ENCODE peak calls at places on chromosomes 13 and 19, in six cellular contexts. T, L, Q, E, B and P are unnamed samples.

GRCh38 chr13:113457510-113457909 is 4.2 kb upstream of the ADPRHL1 start:
- DNase-seq in Q (peak), E (no peak), B (no peak), L (no peak), T (no peak), P (no peak)

GRCh38 chr13:32426981-32427851 is 714 bp downstream of the N4BP2L1 start:
- DNase-seq in L (peak), T (no peak), B (no peak), E (no peak), Q (peak), P (peak)

GRCh38 chr13:29800687-29801086 is 49.7 kb downstream of the UBL3 start:
- DNase-seq in L (no peak), T (no peak), E (no peak), B (no peak), Q (peak), P (no peak)

GRCh38 chr19:58406818-58407657 is 1.4 kb upstream of the ZNF584 start:
- DNase-seq in Q (no peak), B (no peak), E (no peak), L (no peak), T (no peak), P (no peak)

GRCh38 chr19:21697171-21697570 is 70.2 kb downstream of the ZNF100 start:
- DNase-seq in Q (no peak), E (no peak), T (no peak), L (no peak), B (no peak), P (no peak)

GRCh38 chr19:33295621-33296472 is 6.5 kb downstream of the CEBPA start:
- DNase-seq in B (no peak), Q (no peak), E (no peak), L (no peak), T (no peak), P (no peak)

GRCh38 chr19:39154626-39155100 is 29.1 kb downstream of the PAK4 start:
- DNase-seq in B (no peak), L (no peak), E (no peak), Q (peak), T (no peak), P (no peak)

GRCh38 chr19:15173746-15174404 is 26.9 kb downstream of the NOTCH3 start:
- DNase-seq in L (no peak), Q (peak), E (no peak), T (no peak), B (no peak), P (no peak)

GRCh38 chr13:30400376-30400775 is 21.9 kb upstream of the UBE2L5 start:
- DNase-seq in E (no peak), B (no peak), T (no peak), Q (no peak), L (no peak), P (no peak)

GRCh38 chr19:16778796-16779411 is 50.3 kb upstream of the SIN3B start:
- DNase-seq in B (no peak), Q (peak), L (no peak), T (no peak), E (peak), P (peak)

GRCh38 chr13:56216221-56216620 is 924.5 kb upstream of the PRR20A start:
- DNase-seq in T (no peak), E (no peak), L (no peak), Q (no peak), B (no peak), P (no peak)

GRCh38 chr13:44306401-44307192 is 67.0 kb upstream of the SERP2 start:
- DNase-seq in L (no peak), E (peak), B (no peak), Q (peak), T (peak), P (no peak)

GRCh38 chr19:952680-953500 is 27.1 kb downstream of the ARID3A start:
- DNase-seq in L (peak), E (no peak), T (no peak), B (no peak), Q (peak), P (no peak)

GRCh38 chr13:94641432-94641941 is 39.8 kb downstream of the GPR180 start:
- DNase-seq in E (peak), L (no peak), T (peak), Q (no peak), B (no peak), P (no peak)

GRCh38 chr19:38283261-38283660 is 18.9 kb downstream of the SPINT2 start:
- DNase-seq in Q (no peak), T (no peak), B (no peak), E (no peak), L (no peak), P (no peak)

GRCh38 chr19:35206379-35206778 is 22.2 kb downstream of the FAM187B start:
- DNase-seq in L (no peak), Q (no peak), B (no peak), T (no peak), E (no peak), P (no peak)

GRCh38 chr13:27374650-27375049 is 49.8 kb upstream of the GTF3A start:
- DNase-seq in Q (peak), B (peak), T (peak), E (peak), L (peak), P (peak)

GRCh38 chr19:41688098-41688497 is at the start of gene CEACAM7:
- DNase-seq in L (no peak), B (no peak), E (no peak), Q (no peak), T (no peak), P (no peak)

GRCh38 chr19:4506449-4507149 is 11.7 kb downstream of the PLIN4 start:
- DNase-seq in L (no peak), B (no peak), Q (no peak), T (no peak), E (peak), P (no peak)

GRCh38 chr19:48090281-48090802 is 20.3 kb downstream of the PLA2G4C start:
- DNase-seq in E (peak), Q (no peak), B (no peak), L (no peak), T (peak), P (no peak)

GRCh38 chr19:34994643-34995471 is 5.3 kb upstream of the GRAMD1A start:
- DNase-seq in L (no peak), B (no peak), Q (no peak), T (no peak), E (peak), P (no peak)

GRCh38 chr19:38213911-38214625 is 10.0 kb downstream of the DPF1 start:
- DNase-seq in B (no peak), Q (no peak), E (peak), T (no peak), L (no peak), P (no peak)